ENCODE peak calls at places on chromosome 21, in six cellular contexts. W, Y, A, I, T and Q are unnamed samples.

GRCh38 chr21:16535100-16535418 is 805.3 kb downstream of the USP25 start:
- DNase-seq in A (peak; percentile 79), I (no peak), T (no peak), W (peak; percentile 82), Y (no peak), Q (peak; percentile 74)

GRCh38 chr21:18959817-18960216 is 556.2 kb upstream of the TMPRSS15 start:
- DNase-seq in A (no peak), Y (no peak), W (no peak), I (no peak), T (no peak), Q (no peak)

GRCh38 chr21:27519357-27519756 is 552.5 kb upstream of the ADAMTS5 start:
- DNase-seq in T (peak; percentile 80), Y (no peak), I (no peak), A (no peak), W (no peak), Q (peak; percentile 89)

GRCh38 chr21:37877171-37877570 is 39.1 kb downstream of the KCNJ6 start:
- DNase-seq in I (no peak), W (no peak), T (peak; percentile 50), Y (no peak), A (no peak), Q (no peak)

GRCh38 chr21:46621457-46622182 is 13.9 kb upstream of the PRMT2 start:
- DNase-seq in T (no peak), Y (no peak), I (no peak), W (no peak), A (no peak), Q (no peak)

GRCh38 chr21:25283720-25284119 is 323.6 kb downstream of the MRPL39 start:
- DNase-seq in I (no peak), Y (peak; percentile 4), W (no peak), T (peak; percentile 5), A (no peak), Q (no peak)

GRCh38 chr21:45972716-45973474 is 8.7 kb upstream of the COL6A1 start:
- DNase-seq in Y (no peak), I (no peak), A (peak; percentile 91), W (peak; percentile 75), T (peak; percentile 70), Q (peak; percentile 84)

GRCh38 chr21:46060596-46061061 is 37.3 kb upstream of the COL6A2 start:
- DNase-seq in T (peak; percentile 99), Y (no peak), W (peak; percentile 77), I (peak; percentile 49), A (peak; percentile 75), Q (peak; percentile 100)

GRCh38 chr21:38712076-38712475 is 93.7 kb upstream of the ETS2 start:
- DNase-seq in Y (no peak), T (peak; percentile 23), I (peak; percentile 56), A (no peak), W (no peak), Q (no peak)

GRCh38 chr21:40373760-40374159 is 473.2 kb downstream of the DSCAM start:
- DNase-seq in T (no peak), W (no peak), Y (no peak), I (no peak), A (no peak), Q (no peak)

GRCh38 chr21:25171438-25171837 is 435.8 kb downstream of the MRPL39 start:
- DNase-seq in Y (no peak), A (no peak), T (no peak), W (no peak), I (no peak), Q (peak; percentile 19)

GRCh38 chr21:10272216-10272615 is 249.2 kb upstream of the TPTE start:
- DNase-seq in A (no peak), Y (no peak), I (no peak), W (no peak), T (no peak), Q (no peak)

GRCh38 chr21:39189857-39190604 is 6.8 kb upstream of the PSMG1 start:
- DNase-seq in Y (no peak), T (peak; percentile 17), A (no peak), W (no peak), I (no peak), Q (no peak)

GRCh38 chr21:46194374-46195334 is 10.4 kb upstream of the SPATC1L start:
- DNase-seq in A (peak; percentile 7), W (no peak), I (no peak), Y (no peak), T (no peak), Q (no peak)

GRCh38 chr21:20083336-20083735 is 914.9 kb upstream of the NCAM2 start:
- DNase-seq in I (peak; percentile 19), A (no peak), W (no peak), T (no peak), Y (no peak), Q (no peak)

GRCh38 chr21:46545911-46546310 is 59.0 kb downstream of the S100B start:
- DNase-seq in I (no peak), A (no peak), Y (no peak), W (no peak), T (no peak), Q (no peak)

GRCh38 chr21:18617291-18617690 is 213.7 kb upstream of the TMPRSS15 start:
- DNase-seq in I (no peak), W (no peak), Y (no peak), T (no peak), A (no peak), Q (no peak)

GRCh38 chr21:18069875-18070274 is 174.8 kb upstream of the CHODL start:
- DNase-seq in A (no peak), T (no peak), W (no peak), I (no peak), Y (no peak), Q (no peak)

GRCh38 chr21:22352088-22352487 is 1353.9 kb downstream of the NCAM2 start:
- DNase-seq in A (no peak), Y (no peak), I (no peak), W (no peak), T (no peak), Q (no peak)

GRCh38 chr21:25512095-25513086 is 94.9 kb downstream of the MRPL39 start:
- DNase-seq in I (peak; percentile 19), A (no peak), W (peak; percentile 37), Y (no peak), T (no peak), Q (no peak)

GRCh38 chr21:38322551-38322950 is 65.8 kb downstream of the KCNJ15 start:
- DNase-seq in W (no peak), A (no peak), T (no peak), I (no peak), Y (no peak), Q (peak; percentile 64)

GRCh38 chr21:46189213-46189958 is 5.1 kb upstream of the SPATC1L start:
- DNase-seq in Y (no peak), T (peak; percentile 73), A (no peak), W (no peak), I (peak; percentile 20), Q (no peak)

GRCh38 chr21:25614441-25614840 is 7.2 kb upstream of the MRPL39 start:
- DNase-seq in W (no peak), Y (no peak), T (no peak), A (no peak), I (no peak), Q (no peak)

GRCh38 chr21:22871692-22872091 is 1873.5 kb downstream of the NCAM2 start:
- DNase-seq in W (no peak), Y (no peak), T (no peak), I (no peak), A (no peak), Q (no peak)

GRCh38 chr21:18951291-18952038 is 547.9 kb upstream of the TMPRSS15 start:
- DNase-seq in T (no peak), Y (peak; percentile 51), W (no peak), A (no peak), I (peak; percentile 42), Q (no peak)

GRCh38 chr21:45541221-45542039 is 810 bp downstream of the SLC19A1 start:
- DNase-seq in W (peak; percentile 57), I (peak; percentile 80), A (peak; percentile 80), T (no peak), Y (no peak), Q (no peak)

GRCh38 chr21:46078984-46079356 is 18.9 kb upstream of the COL6A2 start:
- DNase-seq in T (no peak), Y (no peak), I (no peak), A (no peak), W (peak; percentile 27), Q (no peak)

DNA sequence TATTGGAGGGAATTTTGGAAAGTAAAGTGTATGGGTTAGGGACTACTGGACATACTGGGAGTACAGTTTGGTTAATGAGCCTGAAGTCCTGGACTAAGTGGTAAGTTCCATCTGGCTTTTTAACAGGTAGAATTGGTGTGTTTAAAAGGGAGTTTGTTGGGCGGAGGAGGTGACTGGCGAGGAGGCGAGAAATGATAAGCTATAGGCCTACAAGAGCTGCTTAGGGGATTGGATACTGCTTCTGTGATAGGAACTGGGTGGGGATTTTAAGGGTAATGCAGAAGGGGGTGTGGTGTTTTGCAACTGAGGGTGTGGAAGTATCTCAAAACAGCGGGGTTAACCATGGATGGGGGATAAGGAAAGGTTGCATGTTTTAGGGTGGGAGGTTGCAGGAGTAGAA is 3.5 kb downstream of the ERVH48-1 start:
- DNase-seq in W (no peak), T (no peak), Y (no peak), A (no peak), I (no peak), Q (no peak)
- H3K4me3 ChIP-seq in W (no peak overlapping the region), T (no peak overlapping the region), Y (no peak overlapping the region), A (no peak overlapping the region), I (no peak overlapping the region), Q (no peak overlapping the region)

GRCh38 chr21:34180826-34181359 is 107.5 kb downstream of the MRPS6 start:
- DNase-seq in T (no peak), Y (peak; percentile 59), A (no peak), W (no peak), I (no peak), Q (no peak)
- H3K4me3 ChIP-seq in T (peak overlapping the region; percentile 27), Y (no peak overlapping the region), A (peak overlapping the region; percentile 34), W (no peak overlapping the region), I (no peak overlapping the region), Q (no peak overlapping the region)

DNA sequence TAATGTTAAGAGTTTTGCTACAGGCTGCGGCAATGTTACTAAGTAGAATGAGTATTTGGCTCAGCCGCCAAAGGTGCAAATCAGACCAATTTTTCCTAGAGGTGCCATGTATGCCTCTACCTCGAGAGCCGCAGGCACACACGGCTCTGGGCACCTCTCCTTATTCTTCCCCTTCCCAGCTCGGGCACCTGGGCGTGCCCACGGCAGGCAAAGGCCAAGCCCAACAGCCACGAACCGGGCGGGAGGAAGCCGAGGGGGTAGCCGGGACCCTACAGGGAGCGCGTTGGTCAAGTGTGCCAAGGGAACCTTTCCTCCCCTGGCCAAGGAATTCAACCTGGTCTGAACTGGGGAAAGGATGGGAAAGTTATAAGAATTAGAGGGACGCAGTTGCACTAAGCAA is 31.0 kb downstream of the LRRC3 start:
- DNase-seq in A (no peak), Y (no peak), W (no peak), I (no peak), T (no peak), Q (no peak)
- H3K4me3 ChIP-seq in A (peak overlapping the region; percentile 36), Y (peak overlapping the region; percentile 73), W (no peak overlapping the region), I (no peak overlapping the region), T (no peak overlapping the region), Q (no peak overlapping the region)

GRCh38 chr21:36211660-36212512 is 55.3 kb downstream of the DOP1B start:
- DNase-seq in Y (no peak), W (no peak), T (peak; percentile 62), A (no peak), I (no peak), Q (peak; percentile 62)

GRCh38 chr21:36208326-36209013 is 51.8 kb downstream of the DOP1B start:
- DNase-seq in A (no peak), T (no peak), W (no peak), I (no peak), Y (no peak), Q (no peak)

GRCh38 chr21:36210779-36211659 is 54.4 kb downstream of the DOP1B start:
- DNase-seq in W (no peak), T (no peak), A (no peak), Y (no peak), I (no peak), Q (no peak)

GRCh38 chr21:36209626-36210171 is 53.1 kb downstream of the DOP1B start:
- DNase-seq in T (peak; percentile 42), I (peak; percentile 71), Y (peak; percentile 32), A (no peak), W (peak; percentile 54), Q (no peak)

GRCh38 chr21:36212513-36212780 is 55.8 kb downstream of the DOP1B start:
- DNase-seq in I (no peak), Y (no peak), W (no peak), A (no peak), T (no peak), Q (no peak)
- H3K4me3 ChIP-seq in I (no peak overlapping the region), Y (no peak overlapping the region), W (no peak overlapping the region), A (no peak overlapping the region), T (no peak overlapping the region), Q (no peak overlapping the region)